ENCODE peak calls at places on chromosomes 2 and 18, in five cellular contexts. W, J, R, H and G are unnamed samples.

GRCh38 chr2:111167238-111168162 is 46.8 kb downstream of the BCL2L11 start:
- DNase-seq in W (no peak), J (no peak), R (no peak), H (no peak), G (no peak)

GRCh38 chr2:168119519-168120141 is 127.8 kb downstream of the STK39 start:
- DNase-seq in W (peak), J (peak), R (no peak), H (peak), G (peak)

GRCh38 chr2:224448236-224448635 is 46.3 kb upstream of the FAM124B start:
- DNase-seq in W (no peak), J (no peak), R (no peak), H (no peak), G (no peak)

GRCh38 chr2:182763311-182763912 is 47.4 kb downstream of the DNAJC10 start:
- DNase-seq in W (peak), J (peak), R (peak), H (peak), G (no peak)

GRCh38 chr2:2252179-2252578 is 78.9 kb downstream of the MYT1L start:
- DNase-seq in W (no peak), J (no peak), R (no peak), H (no peak), G (no peak)

GRCh38 chr2:12284487-12284886 is 432.2 kb upstream of the TRIB2 start:
- DNase-seq in W (no peak), J (no peak), R (no peak), H (no peak), G (no peak)

GRCh38 chr2:18791172-18791797 is 201.9 kb upstream of the NT5C1B start:
- DNase-seq in W (no peak), J (no peak), R (no peak), H (no peak), G (no peak)

GRCh38 chr2:61247204-61247812 is 85.3 kb downstream of the C2orf74 start:
- DNase-seq in W (no peak), J (no peak), R (no peak), H (no peak), G (no peak)

GRCh38 chr2:45570671-45571334 is 40.3 kb downstream of the SRBD1 start:
- DNase-seq in W (no peak), J (peak), R (no peak), H (no peak), G (no peak)

GRCh38 chr2:61543062-61543461 is 4.9 kb upstream of the XPO1 start:
- DNase-seq in W (no peak), J (no peak), R (peak), H (no peak), G (no peak)

GRCh38 chr2:190649798-190650390 is 1.0 kb downstream of the NAB1 start:
- DNase-seq in W (no peak), J (peak), R (peak), H (no peak), G (no peak)

GRCh38 chr18:23114911-23115310 is 20.4 kb upstream of the CABLES1 start:
- DNase-seq in W (no peak), J (no peak), R (no peak), H (no peak), G (no peak)

GRCh38 chr2:236866542-236867340 is 218.9 kb upstream of the COPS8 start:
- DNase-seq in W (no peak), J (no peak), R (no peak), H (no peak), G (no peak)

GRCh38 chr2:184743096-184743495 is 144.8 kb downstream of the ZNF804A start:
- DNase-seq in W (no peak), J (no peak), R (no peak), H (no peak), G (no peak)

GRCh38 chr2:119584469-119584868 is 40.2 kb downstream of the CFAP221 start:
- DNase-seq in W (no peak), J (no peak), R (no peak), H (no peak), G (no peak)

GRCh38 chr18:58015045-58015444 is 29.0 kb upstream of the NEDD4L start:
- DNase-seq in W (no peak), J (no peak), R (no peak), H (no peak), G (no peak)

GRCh38 chr2:138209009-138209408 is 244.7 kb downstream of the HNMT start:
- DNase-seq in W (no peak), J (no peak), R (no peak), H (no peak), G (no peak)

GRCh38 chr2:53075760-53076159 is 691.8 kb upstream of the CHAC2 start:
- DNase-seq in W (no peak), J (no peak), R (no peak), H (no peak), G (no peak)

GRCh38 chr2:232894746-232895145 is 24.7 kb downstream of the SNORC start:
- DNase-seq in W (no peak), J (no peak), R (no peak), H (no peak), G (no peak)

GRCh38 chr2:1282552-1282951 is 130.7 kb upstream of the TPO start:
- DNase-seq in W (no peak), J (no peak), R (peak), H (peak), G (no peak)

GRCh38 chr2:178279142-178279541 is 84.8 kb downstream of the OSBPL6 start:
- DNase-seq in W (no peak), J (no peak), R (no peak), H (no peak), G (no peak)

GRCh38 chr2:38444247-38444646 is 67.2 kb upstream of the ATL2 start:
- DNase-seq in W (peak), J (no peak), R (no peak), H (no peak), G (no peak)

GRCh38 chr2:141911485-141912066 is 219.2 kb downstream of the LRP1B start:
- DNase-seq in W (peak), J (peak), R (no peak), H (no peak), G (peak)

GRCh38 chr18:35473562-35473961 is 24.2 kb downstream of the INO80C start:
- DNase-seq in W (no peak), J (no peak), R (no peak), H (no peak), G (no peak)

GRCh38 chr2:238873841-238874240 is 26.0 kb downstream of the TWIST2 start:
- DNase-seq in W (no peak), J (no peak), R (no peak), H (no peak), G (no peak)

GRCh38 chr2:142323206-142323605 is 192.4 kb upstream of the LRP1B start:
- DNase-seq in W (no peak), J (no peak), R (no peak), H (no peak), G (no peak)

GRCh38 chr18:63570721-63571120 is 16.4 kb upstream of the SERPINB13 start:
- DNase-seq in W (no peak), J (no peak), R (no peak), H (no peak), G (no peak)

GRCh38 chr2:143684731-143685364 is 555.6 kb downstream of the ARHGAP15 start:
- DNase-seq in W (no peak), J (no peak), R (no peak), H (no peak), G (no peak)

GRCh38 chr2:136248242-136248641 is 130.3 kb upstream of the CXCR4 start:
- DNase-seq in W (peak), J (no peak), R (no peak), H (no peak), G (no peak)

GRCh38 chr2:64646007-64646880 is 7.5 kb downstream of the SERTAD2 start:
- DNase-seq in W (peak), J (peak), R (peak), H (no peak), G (peak)

GRCh38 chr18:72075040-72075439 is 469.1 kb downstream of the CBLN2 start:
- DNase-seq in W (no peak), J (no peak), R (no peak), H (no peak), G (no peak)

GRCh38 chr2:176642074-176642473 is 372.8 kb downstream of the MTX2 start:
- DNase-seq in W (no peak), J (no peak), R (no peak), H (no peak), G (no peak)

GRCh38 chr2:195820867-195821565 is 164.0 kb downstream of the SLC39A10 start:
- DNase-seq in W (no peak), J (no peak), R (no peak), H (no peak), G (no peak)

GRCh38 chr2:195819276-195819675 is 162.2 kb downstream of the SLC39A10 start:
- DNase-seq in W (no peak), J (no peak), R (no peak), H (no peak), G (no peak)

GRCh38 chr2:195821566-195821932 is 164.5 kb downstream of the SLC39A10 start:
- DNase-seq in W (no peak), J (no peak), R (no peak), H (no peak), G (no peak)

GRCh38 chr2:195818521-195818920 is 161.5 kb downstream of the SLC39A10 start:
- DNase-seq in W (no peak), J (no peak), R (no peak), H (no peak), G (no peak)

GRCh38 chr2:195820373-195820772 is 163.3 kb downstream of the SLC39A10 start:
- DNase-seq in W (peak), J (no peak), R (no peak), H (no peak), G (no peak)
- TF ChIP-seq SIN3A in W (no peak), J (no peak), R (no peak), H (no peak), G (no peak)

GRCh38 chr2:234348081-234348480 is 148.8 kb downstream of the ARL4C start:
- DNase-seq in W (no peak), J (no peak), R (no peak), H (no peak), G (no peak)
- TF ChIP-seq SIN3A in W (no peak), J (no peak), R (no peak), H (no peak), G (no peak)

DNA sequence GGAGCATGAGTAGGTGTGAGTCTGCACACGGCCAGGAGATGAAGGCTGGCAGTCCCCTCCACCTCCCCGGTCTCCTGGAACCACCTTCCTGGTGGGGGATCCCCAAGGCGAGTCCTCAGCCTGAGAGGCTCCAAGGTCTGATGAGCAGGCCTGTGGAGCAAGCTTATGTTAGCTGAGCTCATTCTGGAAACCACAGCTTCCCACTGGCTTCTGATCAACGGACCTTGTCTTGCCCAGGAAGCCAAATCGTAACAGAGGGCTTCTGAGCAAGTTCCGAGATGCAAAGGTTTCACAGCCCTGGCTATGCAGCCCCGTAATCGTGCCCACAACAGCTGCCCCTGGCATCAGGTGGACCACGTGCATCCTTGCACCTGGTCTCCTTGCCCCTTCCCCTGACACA is 28.8 kb upstream of the GPR55 start:
- DNase-seq in W (no peak), J (no peak), R (no peak), H (no peak), G (no peak)
- TF ChIP-seq SIN3A in W (no peak), J (no peak), R (no peak), H (no peak), G (no peak)

DNA sequence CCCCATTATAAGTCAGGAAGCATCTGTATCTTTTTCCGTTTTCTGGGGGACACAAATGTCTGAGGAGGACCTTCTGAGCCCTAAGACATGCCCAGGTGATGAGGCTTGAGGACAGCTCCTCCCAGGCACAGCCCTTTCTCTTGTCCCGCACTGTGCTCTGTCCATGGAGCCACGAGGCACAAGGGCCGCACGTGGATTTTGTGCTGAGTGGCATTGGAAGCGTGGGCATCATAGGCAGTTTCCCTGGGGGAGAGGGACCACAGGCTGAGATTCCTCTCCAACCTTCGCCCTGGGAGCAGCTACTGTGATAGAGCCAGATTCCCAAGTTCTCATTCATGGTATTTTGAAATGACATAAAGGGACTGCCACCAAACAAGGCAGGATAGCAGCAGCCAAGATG is 139.9 kb downstream of the SH3RF3 start:
- DNase-seq in W (no peak), J (no peak), R (no peak), H (no peak), G (no peak)
- TF ChIP-seq SIN3A in W (no peak), J (no peak), R (no peak), H (no peak), G (no peak)

DNA sequence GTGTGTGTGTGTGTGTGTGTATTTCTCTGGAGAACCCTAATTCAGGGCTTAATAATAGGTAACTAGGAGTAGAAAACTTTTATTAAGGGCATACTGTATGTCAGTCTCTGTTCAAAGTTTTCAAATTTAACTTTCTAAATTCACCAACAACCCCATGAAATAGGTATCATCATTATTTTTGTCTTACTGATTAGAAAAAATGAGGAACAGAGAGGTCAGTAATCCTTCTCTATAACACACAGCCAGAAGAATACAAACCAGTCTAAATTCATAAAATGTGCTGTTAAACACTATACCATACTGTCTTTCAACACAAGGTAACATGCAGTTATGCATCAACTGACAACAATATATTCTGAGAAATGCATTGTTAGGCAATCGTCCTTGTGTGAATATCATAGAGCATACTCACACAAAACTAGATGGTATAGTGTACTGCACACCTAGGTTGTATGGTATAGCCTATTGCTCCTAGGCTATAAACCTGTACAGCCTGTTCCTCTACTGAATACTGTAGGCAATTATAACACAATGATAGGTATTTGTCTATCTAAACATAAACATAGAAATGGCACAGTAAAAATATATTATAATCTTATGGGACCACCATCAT is 143.1 kb downstream of the PTH2R start:
- DNase-seq in W (no peak), J (no peak), R (no peak), H (no peak), G (no peak)
- TF ChIP-seq SIN3A in W (no peak), J (no peak), R (no peak), H (no peak), G (no peak)

DNA sequence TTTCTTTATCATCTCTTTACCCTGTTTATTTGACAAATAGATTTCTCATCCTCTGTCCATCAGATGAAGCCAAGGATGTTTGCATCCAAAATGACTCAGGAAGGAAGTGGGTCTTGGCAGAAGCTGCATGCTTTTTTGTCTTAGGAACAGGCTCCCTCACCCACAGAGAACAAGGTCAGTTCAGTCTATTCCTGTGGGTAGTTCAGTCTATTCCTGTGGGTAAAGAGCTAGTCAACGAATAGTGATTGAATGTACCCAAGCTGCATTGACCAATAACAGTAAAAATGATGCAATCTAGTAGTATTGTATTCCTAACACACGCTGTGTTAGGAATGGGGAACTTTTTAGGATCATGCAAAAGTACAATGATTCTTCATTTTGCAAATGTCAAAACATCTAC is 290.8 kb upstream of the TANK start:
- DNase-seq in W (no peak), J (no peak), R (no peak), H (no peak), G (peak)
- TF ChIP-seq SIN3A in W (no peak), J (no peak), R (no peak), H (no peak), G (no peak)

GRCh38 chr18:10482985-10483949 is 28.8 kb downstream of the APCDD1 start:
- DNase-seq in W (no peak), J (no peak), R (no peak), H (no peak), G (no peak)
- TF ChIP-seq SIN3A in W (no peak), J (no peak), R (no peak), H (no peak), G (no peak)